ENCODE peak calls at places on chromosomes 6 and 20, in seven cellular contexts. S, N, Y, A, Z, P and R are unnamed samples.

GRCh38 chr6:20790032-20790791 is 256.0 kb downstream of the CDKAL1 start:
- DNase-seq in S (peak; percentile 51), N (no peak), Y (no peak), A (no peak), Z (no peak), P (no peak), R (no peak)

GRCh38 chr20:50314326-50314725 is 123.7 kb downstream of the CEBPB start:
- DNase-seq in S (no peak), N (no peak), Y (no peak), A (no peak), Z (no peak), P (no peak), R (no peak)

GRCh38 chr6:69933239-69933638 is 66.9 kb downstream of the COL19A1 start:
- DNase-seq in S (no peak), N (no peak), Y (no peak), A (no peak), Z (no peak), P (no peak), R (no peak)

GRCh38 chr6:81594501-81594900 is 158.0 kb downstream of the TENT5A start:
- DNase-seq in S (no peak), N (no peak), Y (no peak), A (no peak), Z (no peak), P (no peak), R (no peak)

GRCh38 chr6:146419576-146419975 is 124.1 kb upstream of the RAB32 start:
- DNase-seq in S (no peak), N (no peak), Y (no peak), A (no peak), Z (no peak), P (no peak), R (no peak)

GRCh38 chr20:20206788-20207187 is 154.5 kb downstream of the CFAP61 start:
- DNase-seq in S (no peak), N (no peak), Y (no peak), A (no peak), Z (peak; percentile 33), P (no peak), R (no peak)

GRCh38 chr6:48087448-48087847 is 23.5 kb downstream of the PTCHD4 start:
- DNase-seq in S (no peak), N (no peak), Y (no peak), A (peak; percentile 66), Z (no peak), P (no peak), R (no peak)

GRCh38 chr6:20582586-20583446 is 48.6 kb downstream of the CDKAL1 start:
- DNase-seq in S (no peak), N (no peak), Y (no peak), A (peak; percentile 90), Z (peak; percentile 13), P (no peak), R (no peak)

GRCh38 chr6:5085638-5086293 is 625 bp downstream of the PPP1R3G start:
- DNase-seq in S (no peak), N (peak; percentile 29), Y (peak; percentile 91), A (peak; percentile 20), Z (peak; percentile 63), P (no peak), R (no peak)

GRCh38 chr6:25192562-25192961 is 86.6 kb upstream of the CARMIL1 start:
- DNase-seq in S (no peak), N (no peak), Y (no peak), A (no peak), Z (no peak), P (peak; percentile 40), R (no peak)

GRCh38 chr6:136326038-136326561 is 36.5 kb upstream of the BCLAF1 start:
- DNase-seq in S (no peak), N (no peak), Y (peak; percentile 67), A (no peak), Z (no peak), P (no peak), R (no peak)

GRCh38 chr20:41865938-41866337 is 247.8 kb upstream of the CHD6 start:
- DNase-seq in S (no peak), N (no peak), Y (no peak), A (no peak), Z (no peak), P (no peak), R (no peak)

GRCh38 chr20:44938637-44939036 is 21.6 kb downstream of the TOMM34 start:
- DNase-seq in S (no peak), N (no peak), Y (no peak), A (no peak), Z (no peak), P (no peak), R (no peak)

GRCh38 chr6:15254074-15254975 is 8.5 kb downstream of the JARID2 start:
- DNase-seq in S (no peak), N (no peak), Y (no peak), A (no peak), Z (peak; percentile 36), P (no peak), R (no peak)

GRCh38 chr6:113862112-113862511 is 5.0 kb downstream of the MARCKS start:
- DNase-seq in S (no peak), N (no peak), Y (no peak), A (peak; percentile 6), Z (no peak), P (no peak), R (no peak)

GRCh38 chr6:135830452-135830851 is 21.0 kb upstream of the PDE7B start:
- DNase-seq in S (no peak), N (no peak), Y (no peak), A (no peak), Z (no peak), P (no peak), R (no peak)

GRCh38 chr6:46015119-46015968 is at the start of gene CLIC5:
- DNase-seq in S (peak; percentile 70), N (peak; percentile 51), Y (peak; percentile 51), A (no peak), Z (peak; percentile 53), P (peak; percentile 29), R (no peak)